ENCODE peak calls at places on chromosome 13, in six cellular contexts. G is PC-3, W is IMR-90, H is fibroblast of lung, N is H9, K is SK-N-SH. B is an unnamed sample. For H3K4me1, the result is how much of the 10 kb centered on the place peaks cover.

GRCh38 chr13:101490400-101491015 is 38.0 kb downstream of the ITGBL1 start:
- DNase-seq in W (no peak), H (no peak), G (peak), K (no peak), N (no peak), B (peak)

GRCh38 chr13:42110410-42111155 is 62.1 kb downstream of the DGKH start:
- DNase-seq in N (no peak), G (peak), K (peak), H (peak), W (peak), B (peak)

GRCh38 chr13:98496239-98496668 is 80.7 kb downstream of the STK24 start:
- DNase-seq in K (no peak), N (no peak), W (peak), H (peak), G (no peak), B (no peak)

GRCh38 chr13:28035146-28035782 is 46.8 kb upstream of the URAD start:
- DNase-seq in K (no peak), G (peak), N (no peak), H (no peak), W (peak), B (peak)

GRCh38 chr13:108915634-108916497 is 286.5 kb downstream of the MYO16 start:
- DNase-seq in K (no peak), W (peak), N (peak), G (peak), H (peak), B (peak)

GRCh38 chr13:105363747-105364177 is 1171.7 kb downstream of the EFNB2 start:
- DNase-seq in N (no peak), G (no peak), K (peak), H (peak), W (no peak), B (no peak)

GRCh38 chr13:26095846-26096245 is 44.0 kb upstream of the SHISA2 start:
- DNase-seq in H (no peak), N (no peak), G (no peak), K (no peak), W (no peak), B (no peak)

GRCh38 chr13:55649485-55649884 is 1491.2 kb upstream of the PRR20A start:
- DNase-seq in G (no peak), H (no peak), N (no peak), K (no peak), W (no peak), B (no peak)

GRCh38 chr13:58573742-58574141 is 942.2 kb downstream of the PCDH17 start:
- DNase-seq in K (no peak), H (no peak), N (no peak), W (no peak), G (no peak), B (no peak)

GRCh38 chr13:42275506-42275905 is 3.6 kb downstream of the AKAP11 start:
- DNase-seq in K (no peak), G (no peak), N (no peak), W (no peak), H (no peak), B (peak)

GRCh38 chr13:78060966-78061365 is 142.3 kb upstream of the EDNRB start:
- DNase-seq in K (no peak), W (no peak), G (no peak), H (no peak), N (peak), B (no peak)

GRCh38 chr13:36888645-36889044 is 31.4 kb downstream of the SMAD9 start:
- DNase-seq in N (no peak), H (no peak), G (no peak), W (no peak), K (no peak), B (no peak)

GRCh38 chr13:31930901-31931522 is 100.6 kb upstream of the FRY start:
- DNase-seq in G (peak), H (no peak), N (no peak), K (no peak), W (no peak), B (no peak)

GRCh38 chr13:112596220-112596619 is 8.3 kb upstream of the TUBGCP3 start:
- DNase-seq in G (no peak), K (no peak), N (no peak), H (no peak), W (no peak), B (no peak)

GRCh38 chr13:77740931-77741586 is 43.6 kb downstream of the SLAIN1 start:
- DNase-seq in G (no peak), H (no peak), W (no peak), K (no peak), N (no peak), B (no peak)

GRCh38 chr13:51806571-51806970 is 2.6 kb upstream of the DHRS12 start:
- DNase-seq in N (no peak), W (peak), G (peak), K (no peak), H (peak), B (no peak)

GRCh38 chr13:31385534-31385933 is 185.8 kb downstream of the B3GLCT start:
- DNase-seq in H (no peak), K (no peak), G (peak), W (no peak), N (no peak), B (no peak)

GRCh38 chr13:64958106-64958505 is 2272.0 kb downstream of the PCDH9 start:
- DNase-seq in N (no peak), H (no peak), K (no peak), W (no peak), G (no peak), B (no peak)

GRCh38 chr13:79593611-79594275 is 112.8 kb downstream of the NDFIP2 start:
- DNase-seq in G (peak), N (no peak), H (peak), K (peak), W (peak), B (peak)

GRCh38 chr13:59374720-59375119 is 789.0 kb downstream of the DIAPH3 start:
- DNase-seq in G (no peak), H (no peak), W (no peak), K (no peak), N (no peak), B (no peak)

GRCh38 chr13:76879211-76879875 is 6.9 kb downstream of the KCTD12 start:
- DNase-seq in G (peak), H (peak), N (no peak), W (peak), K (peak), B (peak)

GRCh38 chr13:42239644-42240043 is 32.3 kb upstream of the AKAP11 start:
- DNase-seq in G (peak), K (no peak), W (peak), N (no peak), H (no peak), B (peak)

GRCh38 chr13:102913924-102914628 is 68.2 kb downstream of the ERCC5 start:
- DNase-seq in H (peak), G (peak), W (peak), K (no peak), N (no peak), B (peak)

GRCh38 chr13:46181799-46182490 is at the start of gene LCP1:
- DNase-seq in N (no peak), H (no peak), K (no peak), G (peak), W (no peak), B (peak)

GRCh38 chr13:94433055-94433947 is 46.2 kb downstream of the DCT start:
- DNase-seq in W (no peak), N (peak), K (no peak), G (no peak), H (no peak), B (no peak)

GRCh38 chr13:76884167-76884566 is 2.0 kb downstream of the KCTD12 start:
- DNase-seq in H (peak), G (no peak), N (peak), W (no peak), K (no peak), B (peak)

GRCh38 chr13:78659450-78660110 is 625 bp upstream of the OBI1 start:
- DNase-seq in N (no peak), W (peak), G (no peak), H (no peak), K (peak), B (peak)

GRCh38 chr13:92838786-92839185 is 387.8 kb upstream of the GPC6 start:
- DNase-seq in K (no peak), N (no peak), H (peak), W (peak), G (peak), B (peak)

GRCh38 chr13:23724196-23724970 is 154.2 kb downstream of the TNFRSF19 start:
- DNase-seq in K (no peak), N (no peak), G (peak), H (no peak), W (peak), B (peak)

GRCh38 chr13:30376426-30377311 is 45.6 kb upstream of the UBE2L5 start:
- DNase-seq in N (no peak), W (no peak), G (peak), H (no peak), K (no peak), B (peak)
- H3K9ac ChIP-seq in N (no peak), W (no peak), G (no peak), H (no peak), K (no peak), B (no peak)

GRCh38 chr13:67841071-67841470 is 610.9 kb upstream of the PCDH9 start:
- DNase-seq in G (no peak), K (no peak), H (no peak), W (no peak), N (peak), B (no peak)

DNA sequence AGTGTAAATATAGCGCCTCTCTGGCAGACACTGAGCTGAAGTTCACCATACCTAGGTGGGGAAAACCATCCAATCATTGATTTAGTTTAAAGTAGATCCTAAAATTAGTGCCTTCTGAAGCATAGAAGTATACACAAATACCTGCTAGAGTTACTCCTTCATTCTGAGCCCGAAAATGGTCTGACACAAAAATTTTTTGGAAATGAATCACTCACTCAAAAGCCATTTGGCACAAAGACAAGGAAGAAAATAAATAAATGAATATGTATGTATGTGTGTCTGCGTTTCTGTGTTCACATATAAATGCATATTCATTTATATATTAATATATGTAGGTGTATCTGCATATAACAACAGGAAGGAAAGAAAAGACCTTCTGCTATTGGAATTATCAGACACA is 614.4 kb upstream of the PCDH9 start:
- DNase-seq in G (peak), K (no peak), W (no peak), H (no peak), N (no peak), B (no peak)
- TF ChIP-seq CTCF in G (no peak), K (no peak), W (no peak), H (no peak), N (no peak), B (no peak)

GRCh38 chr13:49652691-49653305 is 24.5 kb downstream of the ARL11 start:
- DNase-seq in H (peak), K (peak), N (peak), G (peak), W (peak), B (no peak)
- H3K4me1 ChIP-seq in H (under half), K (under half), N (under half), G (under half), W (under half), B (under half)

DNA sequence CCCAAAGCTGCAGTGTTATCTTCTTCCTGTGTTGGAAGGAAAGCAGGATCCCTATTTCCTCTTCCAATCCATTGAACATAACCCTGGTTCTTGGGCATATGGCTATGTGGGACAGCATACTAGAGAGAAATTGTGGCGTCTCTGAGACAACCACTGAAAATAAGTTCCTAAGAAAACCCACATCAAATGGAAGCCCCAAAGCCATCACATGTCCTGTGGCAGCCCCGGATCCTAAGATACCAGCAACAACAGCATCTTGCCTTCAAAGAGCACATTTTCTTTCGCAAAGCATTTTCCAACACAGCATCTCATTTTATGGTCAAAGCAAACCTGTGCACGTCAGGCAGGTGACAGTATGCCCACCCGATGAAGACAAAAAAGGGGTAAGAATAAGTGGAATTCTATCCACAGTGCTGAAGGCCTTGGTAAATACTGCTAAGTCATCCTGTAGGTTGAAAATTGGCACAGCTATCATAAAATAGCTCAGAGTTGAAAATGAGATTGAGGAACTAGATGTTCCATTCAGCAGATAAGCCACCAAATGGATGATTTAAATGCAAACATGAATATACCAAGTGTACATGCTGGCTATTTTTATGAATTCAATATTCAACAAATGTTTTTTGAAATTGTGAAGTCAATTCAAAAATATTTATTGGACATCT is 232.2 kb downstream of the DLEU7 start:
- DNase-seq in K (no peak), N (no peak), H (no peak), W (no peak), G (no peak), B (no peak)
- H3K9ac ChIP-seq in K (no peak), N (no peak), H (no peak), W (no peak), G (no peak), B (no peak)

DNA sequence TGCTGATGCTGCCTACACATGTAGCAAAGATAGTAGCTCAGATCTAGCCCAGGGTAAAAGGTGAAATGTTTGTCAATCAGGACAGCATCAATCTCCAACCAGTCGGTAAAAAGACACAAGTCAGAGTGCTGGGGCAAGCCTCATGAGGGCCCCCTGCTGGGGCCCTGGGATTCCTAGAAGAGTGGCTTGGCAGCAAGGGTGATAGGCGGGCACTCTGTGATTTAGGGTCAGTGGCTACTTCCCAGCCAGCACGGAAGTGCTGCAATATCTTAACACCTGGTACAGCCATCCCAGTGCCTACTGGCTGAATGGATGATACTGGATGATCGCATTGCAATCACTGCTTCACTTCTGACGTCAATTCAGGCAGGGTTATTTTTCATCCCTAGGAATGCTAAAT is 432.2 kb downstream of the FGF9 start:
- DNase-seq in N (no peak), K (no peak), G (no peak), H (no peak), W (no peak), B (no peak)
- TF ChIP-seq CTCF in N (no peak), K (peak), G (no peak), H (no peak), W (no peak), B (no peak)

GRCh38 chr13:61180245-61180644 is 235.4 kb downstream of the PCDH20 start:
- DNase-seq in K (no peak), G (no peak), N (no peak), H (no peak), W (no peak), B (no peak)
- H3K4me1 ChIP-seq in K (under half), G (under half), N (under half), H (under half), W (under half), B (under half)

GRCh38 chr13:43688230-43688907 is 98.4 kb downstream of the ENOX1 start:
- DNase-seq in K (no peak), G (no peak), N (no peak), H (no peak), W (no peak), B (no peak)

GRCh38 chr13:43684947-43685725 is 101.6 kb downstream of the ENOX1 start:
- DNase-seq in W (no peak), K (no peak), G (peak), N (no peak), H (no peak), B (peak)

GRCh38 chr13:43682698-43683097 is 104.1 kb downstream of the ENOX1 start:
- DNase-seq in N (no peak), G (no peak), W (no peak), H (no peak), K (no peak), B (no peak)

GRCh38 chr13:43686557-43686956 is 100.2 kb downstream of the ENOX1 start:
- DNase-seq in K (peak), W (peak), G (peak), H (peak), N (no peak), B (peak)

GRCh38 chr13:43687038-43687437 is 99.7 kb downstream of the ENOX1 start:
- DNase-seq in K (no peak), H (no peak), W (no peak), G (peak), N (no peak), B (no peak)
- H3K9ac ChIP-seq in K (peak), H (no peak), W (no peak), G (no peak), N (no peak), B (no peak)

GRCh38 chr13:97269603-97270002 is 47.5 kb downstream of the MBNL2 start:
- DNase-seq in H (no peak), K (no peak), G (no peak), N (no peak), W (no peak), B (no peak)

GRCh38 chr13:97266734-97267417 is 44.7 kb downstream of the MBNL2 start:
- DNase-seq in N (no peak), H (no peak), W (no peak), K (no peak), G (no peak), B (no peak)

GRCh38 chr13:97267418-97268059 is 45.4 kb downstream of the MBNL2 start:
- DNase-seq in W (no peak), H (no peak), N (peak), K (no peak), G (no peak), B (no peak)

GRCh38 chr13:97266328-97266727 is 44.2 kb downstream of the MBNL2 start:
- DNase-seq in N (peak), W (no peak), G (no peak), H (no peak), K (no peak), B (no peak)

GRCh38 chr13:97268772-97269171 is 46.6 kb downstream of the MBNL2 start:
- DNase-seq in G (no peak), H (no peak), W (no peak), N (peak), K (no peak), B (no peak)
- TF ChIP-seq CTCF in G (no peak), H (no peak), W (peak), N (peak), K (peak), B (peak)

B was measured in mammary epithelial cell.